ENCODE peak calls at places on chromosomes 12 and 14, in eight cellular contexts. I, L, P, E, O, H, A and D are unnamed samples.

GRCh38 chr12:82688035-82688501 is 1.4 kb downstream of the TMTC2 start:
- DNase-seq in I (no peak), L (no peak), P (peak; percentile 20), E (no peak), O (no peak), H (no peak), A (no peak), D (no peak)

GRCh38 chr12:30679250-30679649 is 16.4 kb downstream of the IPO8 start:
- DNase-seq in I (no peak), L (no peak), P (no peak), E (no peak), O (no peak), H (no peak), A (no peak), D (no peak)

GRCh38 chr14:102255401-102256190 is 49.4 kb downstream of the MOK start:
- DNase-seq in I (no peak), L (no peak), P (peak; percentile 58), E (no peak), O (no peak), H (no peak), A (no peak), D (no peak)

GRCh38 chr12:47882796-47883546 is 21.8 kb downstream of the VDR start:
- DNase-seq in I (peak; percentile 32), L (no peak), P (no peak), E (no peak), O (no peak), H (no peak), A (peak; percentile 46), D (no peak)

GRCh38 chr14:100537701-100538565 is 49.3 kb downstream of the BEGAIN start:
- DNase-seq in I (no peak), L (peak; percentile 77), P (no peak), E (no peak), O (no peak), H (no peak), A (no peak), D (no peak)

GRCh38 chr12:51246254-51246853 is 7.7 kb downstream of the DAZAP2 start:
- DNase-seq in I (peak; percentile 37), L (no peak), P (no peak), E (no peak), O (no peak), H (no peak), A (no peak), D (no peak)

GRCh38 chr12:5374691-5375090 is 57.2 kb upstream of the NTF3 start:
- DNase-seq in I (no peak), L (no peak), P (no peak), E (no peak), O (no peak), H (no peak), A (no peak), D (no peak)

GRCh38 chr14:94691658-94692029 is 78.3 kb downstream of the GSC start:
- DNase-seq in I (no peak), L (no peak), P (no peak), E (no peak), O (no peak), H (no peak), A (no peak), D (no peak)

GRCh38 chr12:12813120-12814101 is at the start of gene DDX47:
- DNase-seq in I (peak; percentile 96), L (peak; percentile 94), P (peak; percentile 95), E (peak; percentile 99), O (peak; percentile 99), H (peak; percentile 94), A (peak; percentile 92), D (peak; percentile 93)

GRCh38 chr12:108717243-108717642 is 14.1 kb downstream of the CORO1C start:
- DNase-seq in I (no peak), L (no peak), P (no peak), E (no peak), O (no peak), H (no peak), A (no peak), D (no peak)

GRCh38 chr12:100497105-100497795 is 23.6 kb downstream of the NR1H4 start:
- DNase-seq in I (no peak), L (no peak), P (no peak), E (no peak), O (no peak), H (no peak), A (no peak), D (no peak)

GRCh38 chr14:69913686-69914085 is 34.5 kb downstream of the SMOC1 start:
- DNase-seq in I (no peak), L (no peak), P (no peak), E (no peak), O (no peak), H (no peak), A (no peak), D (no peak)

GRCh38 chr12:21942377-21942703 is 1.1 kb upstream of the ABCC9 start:
- DNase-seq in I (no peak), L (no peak), P (no peak), E (no peak), O (no peak), H (no peak), A (no peak), D (no peak)

GRCh38 chr12:49403887-49404517 is 36.7 kb downstream of the SPATS2 start:
- DNase-seq in I (no peak), L (no peak), P (no peak), E (no peak), O (no peak), H (no peak), A (no peak), D (no peak)

GRCh38 chr12:118377891-118378470 is 1.6 kb downstream of the SUDS3 start:
- DNase-seq in I (peak; percentile 78), L (peak; percentile 73), P (peak; percentile 58), E (peak; percentile 46), O (peak; percentile 84), H (peak; percentile 61), A (peak; percentile 25), D (peak; percentile 47)

GRCh38 chr12:132106921-132107320 is 37.2 kb downstream of the DDX51 start:
- DNase-seq in I (no peak), L (no peak), P (no peak), E (no peak), O (no peak), H (no peak), A (no peak), D (no peak)

GRCh38 chr14:69441948-69442347 is 42.6 kb upstream of the PLEKHD1 start:
- DNase-seq in I (no peak), L (no peak), P (no peak), E (no peak), O (no peak), H (no peak), A (no peak), D (no peak)

GRCh38 chr12:130987151-130987931 is 33.6 kb downstream of the ADGRD1 start:
- DNase-seq in I (no peak), L (no peak), P (no peak), E (no peak), O (no peak), H (no peak), A (no peak), D (no peak)

GRCh38 chr14:72565917-72566316 is 328.0 kb downstream of the DPF3 start:
- DNase-seq in I (no peak), L (no peak), P (no peak), E (no peak), O (no peak), H (no peak), A (no peak), D (no peak)

GRCh38 chr14:21001218-21001617 is 2.1 kb downstream of the SLC39A2 start:
- DNase-seq in I (no peak), L (no peak), P (no peak), E (no peak), O (no peak), H (no peak), A (no peak), D (no peak)

GRCh38 chr14:53333809-53334208 is 180.7 kb upstream of the DDHD1 start:
- DNase-seq in I (no peak), L (no peak), P (no peak), E (no peak), O (no peak), H (no peak), A (no peak), D (no peak)

GRCh38 chr12:98817779-98818178 is 172.7 kb downstream of the APAF1 start:
- DNase-seq in I (no peak), L (no peak), P (no peak), E (no peak), O (no peak), H (no peak), A (no peak), D (no peak)

GRCh38 chr12:34126239-34126641 is 103.9 kb downstream of the ALG10 start:
- DNase-seq in I (no peak), L (no peak), P (no peak), E (no peak), O (no peak), H (no peak), A (no peak), D (no peak)